ENCODE peak calls at places on chromosome 1, in four cellular contexts. D is mesendoderm, O is midbrain, S is HCT116. Z is an unnamed sample.
A peak's percentile ranks its signal among the peaks of the same experiment; 100 is the strongest.

GRCh38 chr1:114154146-114154962 is 685 bp upstream of the SYT6 start:
- DNase-seq in D (peak; percentile 69), O (no peak), S (no peak), Z (peak; percentile 54)

GRCh38 chr1:23964790-23965740 is 5.4 kb downstream of the PNRC2 start:
- DNase-seq in D (no peak), O (no peak), S (no peak), Z (no peak)

GRCh38 chr1:115219937-115220336 is 118.1 kb downstream of the NGF start:
- DNase-seq in D (no peak), O (no peak), S (no peak), Z (no peak)

GRCh38 chr1:46352363-46352762 is 11.8 kb downstream of the NSUN4 start:
- DNase-seq in D (no peak), O (no peak), S (no peak), Z (no peak)

GRCh38 chr1:7478142-7478796 is 292.8 kb upstream of the VAMP3 start:
- DNase-seq in D (no peak), O (peak; percentile 35), S (no peak), Z (peak; percentile 60)

GRCh38 chr1:106620521-106620954 is 435.9 kb upstream of the PRMT6 start:
- DNase-seq in D (no peak), O (no peak), S (no peak), Z (peak; percentile 79)

GRCh38 chr1:165828581-165829329 is 1.3 kb downstream of the UCK2 start:
- DNase-seq in D (peak; percentile 83), O (peak; percentile 42), S (peak; percentile 58), Z (peak; percentile 64)

GRCh38 chr1:67144696-67145095 is 9.9 kb upstream of the C1orf141 start:
- DNase-seq in D (no peak), O (no peak), S (no peak), Z (no peak)

GRCh38 chr1:59125711-59126320 is 171.1 kb upstream of the FGGY start:
- DNase-seq in D (no peak), O (no peak), S (no peak), Z (no peak)

GRCh38 chr1:148373236-148373935 is 109.7 kb downstream of the PPIAL4G start:
- DNase-seq in D (no peak), O (no peak), S (no peak), Z (no peak)

GRCh38 chr1:208172389-208173140 is 71.6 kb downstream of the PLXNA2 start:
- DNase-seq in D (no peak), O (no peak), S (no peak), Z (no peak)

GRCh38 chr1:210754931-210755670 is 378.8 kb downstream of the KCNH1 start:
- DNase-seq in D (no peak), O (peak; percentile 27), S (no peak), Z (peak; percentile 50)

GRCh38 chr1:48610628-48611542 is 138.9 kb upstream of the SPATA6 start:
- DNase-seq in D (peak; percentile 68), O (peak; percentile 52), S (no peak), Z (peak; percentile 70)

GRCh38 chr1:23436520-23437354 is 12.2 kb upstream of the TCEA3 start:
- DNase-seq in D (peak; percentile 91), O (no peak), S (no peak), Z (no peak)

GRCh38 chr1:66613187-66613586 is 79.2 kb downstream of the SGIP1 start:
- DNase-seq in D (no peak), O (no peak), S (no peak), Z (no peak)

GRCh38 chr1:13820055-13820454 is 120.1 kb downstream of the PRDM2 start:
- DNase-seq in D (no peak), O (no peak), S (no peak), Z (no peak)

GRCh38 chr1:83802023-83802422 is 196.9 kb downstream of the TTLL7 start:
- DNase-seq in D (no peak), O (no peak), S (no peak), Z (no peak)

GRCh38 chr1:93663191-93663614 is 18.4 kb downstream of the BCAR3 start:
- DNase-seq in D (peak; percentile 62), O (no peak), S (no peak), Z (no peak)

GRCh38 chr1:246893205-246893939 is 38.4 kb downstream of the AHCTF1 start:
- DNase-seq in D (no peak), O (no peak), S (no peak), Z (no peak)

GRCh38 chr1:116825735-116826438 is 71.7 kb downstream of the CD2 start:
- DNase-seq in D (peak; percentile 23), O (no peak), S (no peak), Z (no peak)

GRCh38 chr1:22751124-22751531 is 40.5 kb downstream of the EPHB2 start:
- DNase-seq in D (no peak), O (no peak), S (no peak), Z (no peak)

GRCh38 chr1:240492832-240493440 is 119.0 kb downstream of the GREM2 start:
- DNase-seq in D (peak; percentile 87), O (no peak), S (no peak), Z (no peak)

GRCh38 chr1:99680258-99680657 is 34.3 kb downstream of the PALMD start:
- DNase-seq in D (no peak), O (no peak), S (no peak), Z (peak; percentile 37)

GRCh38 chr1:212432163-212432705 is 486 bp upstream of the NENF start:
- DNase-seq in D (no peak), O (no peak), S (no peak), Z (no peak)

GRCh38 chr1:34790985-34791384 is 1.8 kb upstream of the GJA4 start:
- DNase-seq in D (no peak), O (no peak), S (no peak), Z (no peak)

GRCh38 chr1:103106426-103107321 is 1.6 kb downstream of the COL11A1 start:
- DNase-seq in D (peak; percentile 88), O (peak; percentile 75), S (peak; percentile 0), Z (peak; percentile 58)

GRCh38 chr1:59243544-59243943 is 53.4 kb upstream of the FGGY start:
- DNase-seq in D (no peak), O (no peak), S (no peak), Z (no peak)

GRCh38 chr1:36207339-36207738 is 16.9 kb upstream of the THRAP3 start:
- DNase-seq in D (peak; percentile 79), O (peak; percentile 26), S (no peak), Z (peak; percentile 65)

GRCh38 chr1:197998110-197998509 is 80.9 kb downstream of the LHX9 start:
- DNase-seq in D (peak; percentile 32), O (no peak), S (no peak), Z (no peak)

GRCh38 chr1:59814901-59815825 is at the start of gene HOOK1:
- DNase-seq in D (peak; percentile 28), O (no peak), S (no peak), Z (no peak)